ENCODE peak calls at places on chromosomes 2 and 18, in six cellular contexts. Q, A, Z, K, N and S are unnamed samples.

GRCh38 chr2:26246818-26247217 is 2.1 kb downstream of the HADHB start:
- DNase-seq in Z (no peak), Q (no peak), K (no peak), N (peak; percentile 21), A (peak; percentile 36), S (no peak)

GRCh38 chr2:238947920-238948710 is 100.2 kb downstream of the TWIST2 start:
- DNase-seq in Q (peak; percentile 92), K (peak; percentile 45), A (no peak), N (no peak), Z (peak; percentile 28), S (no peak)

GRCh38 chr18:76376668-76377358 is 118.2 kb downstream of the ZNF516 start:
- DNase-seq in K (no peak), A (no peak), Q (no peak), Z (no peak), N (no peak), S (no peak)

GRCh38 chr18:59593291-59593717 is 103.9 kb downstream of the CCBE1 start:
- DNase-seq in A (no peak), N (no peak), Z (no peak), Q (no peak), K (no peak), S (no peak)

GRCh38 chr2:219868635-219869034 is 241.2 kb downstream of the SLC4A3 start:
- DNase-seq in K (no peak), Q (no peak), Z (no peak), A (no peak), N (no peak), S (no peak)

GRCh38 chr2:11998218-11998617 is 251.8 kb downstream of the LPIN1 start:
- DNase-seq in N (peak; percentile 60), A (no peak), K (no peak), Z (no peak), Q (no peak), S (no peak)

GRCh38 chr18:75226301-75226955 is 15.8 kb downstream of the TSHZ1 start:
- DNase-seq in Z (peak; percentile 16), A (peak; percentile 25), N (no peak), Q (no peak), K (no peak), S (no peak)

GRCh38 chr18:31954349-31954748 is 11.4 kb upstream of the TRAPPC8 start:
- DNase-seq in Q (no peak), N (no peak), A (no peak), Z (peak; percentile 79), K (no peak), S (no peak)

GRCh38 chr2:177758591-177759371 is 313.8 kb downstream of the PDE11A start:
- DNase-seq in A (peak; percentile 45), K (peak; percentile 62), Z (peak; percentile 16), N (no peak), Q (peak; percentile 41), S (peak; percentile 56)

GRCh38 chr2:241579281-241579680 is 20.7 kb downstream of the BOK start:
- DNase-seq in Q (no peak), N (no peak), K (no peak), A (no peak), Z (no peak), S (no peak)

GRCh38 chr18:3481696-3482210 is 31.8 kb downstream of the TGIF1 start:
- DNase-seq in A (peak; percentile 76), N (no peak), Q (peak; percentile 35), K (peak; percentile 61), Z (peak; percentile 33), S (no peak)

GRCh38 chr2:32788106-32788505 is 158.6 kb upstream of the LTBP1 start:
- DNase-seq in N (no peak), A (no peak), Z (no peak), K (no peak), Q (no peak), S (no peak)

GRCh38 chr2:215758691-215759090 is 254.7 kb downstream of the MREG start:
- DNase-seq in Q (no peak), N (no peak), Z (no peak), A (no peak), K (no peak), S (no peak)

GRCh38 chr2:207632575-207633492 is 7.6 kb upstream of the METTL21A start:
- DNase-seq in N (no peak), Z (peak; percentile 69), Q (no peak), A (peak; percentile 13), K (no peak), S (no peak)

GRCh38 chr2:120442923-120443571 is 97.1 kb downstream of the INHBB start:
- DNase-seq in K (peak; percentile 94), N (no peak), A (peak; percentile 83), Q (peak; percentile 63), Z (no peak), S (peak; percentile 47)

GRCh38 chr2:239465017-239466001 is 64.5 kb upstream of the HDAC4 start:
- DNase-seq in A (no peak), N (no peak), Q (no peak), K (no peak), Z (no peak), S (no peak)

GRCh38 chr18:9663377-9663776 is 44.7 kb upstream of the RAB31 start:
- DNase-seq in Q (no peak), K (no peak), A (no peak), Z (no peak), N (no peak), S (no peak)

GRCh38 chr18:60549338-60549960 is 176.9 kb upstream of the MC4R start:
- DNase-seq in A (peak; percentile 10), N (no peak), Z (peak; percentile 44), Q (peak; percentile 66), K (no peak), S (peak; percentile 30)

GRCh38 chr2:132701810-132702209 is 31.8 kb upstream of the LYPD1 start:
- DNase-seq in K (no peak), Q (no peak), A (no peak), Z (no peak), N (no peak), S (no peak)

DNA sequence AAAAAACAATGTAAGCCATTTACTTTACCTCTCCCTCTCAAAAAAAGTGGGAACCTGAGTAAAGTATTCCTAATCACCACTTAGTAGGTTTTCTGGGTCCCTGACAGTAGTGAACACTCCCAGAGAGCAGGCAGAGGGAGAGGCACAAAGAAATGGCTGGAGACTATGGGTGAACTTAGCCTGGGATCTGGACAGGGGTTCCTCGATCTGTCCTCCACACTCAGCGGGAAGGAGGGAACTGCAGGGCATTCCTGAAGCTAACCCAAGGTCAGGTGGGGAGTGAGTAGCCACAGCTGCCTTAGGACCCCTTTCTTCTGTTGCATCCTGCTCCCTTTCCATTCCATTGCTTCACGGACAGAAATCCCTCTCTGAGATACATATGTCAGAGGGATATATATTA is 155.3 kb downstream of the TPGS2 start:
- DNase-seq in N (no peak), Q (no peak), Z (no peak), K (no peak), A (no peak), S (no peak)
- TF ChIP-seq ZNF274 in N (no peak), Q (no peak), Z (no peak), K (no peak), A (no peak), S (no peak)

GRCh38 chr2:240480834-240481623 is 45.6 kb downstream of the GPC1 start:
- DNase-seq in K (no peak), A (no peak), Q (no peak), Z (no peak), N (no peak), S (no peak)
- TF ChIP-seq ZNF274 in K (no peak), A (no peak), Q (no peak), Z (no peak), N (no peak), S (no peak)

DNA sequence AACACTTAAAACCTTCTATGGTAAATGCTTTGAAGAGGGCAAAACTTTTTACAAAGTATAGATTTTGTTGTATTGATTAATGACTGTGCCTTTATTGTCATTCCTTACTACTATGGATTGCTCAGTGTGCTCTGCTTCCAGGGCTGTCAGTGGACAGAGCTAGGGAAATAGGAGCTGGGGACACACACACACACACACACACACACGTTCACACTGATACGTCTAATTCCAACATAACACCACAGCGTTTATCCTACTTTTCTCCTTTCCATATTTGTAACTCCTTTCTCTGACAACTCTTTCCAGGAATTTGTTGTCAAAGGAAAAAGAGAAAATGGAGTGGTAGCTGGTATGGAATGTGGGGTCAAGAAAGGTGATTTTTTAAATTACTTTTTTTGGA is 21.8 kb downstream of the WDR7 start:
- DNase-seq in K (no peak), A (no peak), Q (no peak), Z (no peak), N (no peak), S (no peak)
- TF ChIP-seq ZNF274 in K (no peak), A (no peak), Q (no peak), Z (no peak), N (no peak), S (no peak)

GRCh38 chr2:95298471-95299111 is 1.4 kb downstream of the KCNIP3 start:
- DNase-seq in A (no peak), K (no peak), Q (no peak), Z (no peak), N (no peak), S (no peak)

GRCh38 chr2:95297639-95298395 is 670 bp downstream of the KCNIP3 start:
- DNase-seq in K (no peak), N (no peak), A (no peak), Z (no peak), Q (no peak), S (no peak)

GRCh38 chr2:95296036-95296435 is 1.1 kb upstream of the KCNIP3 start:
- DNase-seq in A (no peak), N (no peak), K (no peak), Q (no peak), Z (no peak), S (no peak)

GRCh38 chr2:95295376-95295775 is 1.8 kb upstream of the KCNIP3 start:
- DNase-seq in K (no peak), A (no peak), Z (no peak), Q (no peak), N (no peak), S (no peak)

GRCh38 chr2:95297088-95297487 is at the start of gene KCNIP3:
- DNase-seq in K (no peak), Q (no peak), N (no peak), Z (no peak), A (no peak), S (no peak)
- TF ChIP-seq ZNF274 in K (no peak), Q (no peak), N (no peak), Z (no peak), A (no peak), S (no peak)

DNA sequence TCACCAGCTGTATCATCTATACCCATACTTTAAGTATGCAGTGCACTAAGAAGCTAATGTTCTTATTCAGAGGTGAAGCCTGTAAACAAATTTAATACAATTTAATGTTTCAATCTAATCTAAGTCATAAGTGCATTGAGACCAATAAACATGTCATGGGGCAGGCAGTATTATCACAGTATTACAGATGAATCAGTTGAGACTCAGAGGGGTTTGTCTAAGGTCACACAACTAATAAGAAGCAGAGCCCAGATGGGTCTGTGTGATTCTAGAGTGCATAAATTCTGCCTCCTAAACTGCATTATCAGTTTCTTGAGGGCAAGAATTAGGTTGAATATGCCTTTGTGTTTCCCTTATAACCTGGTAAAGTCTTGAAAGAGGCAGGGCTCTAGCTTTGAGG is 140.9 kb upstream of the RNF152 start:
- DNase-seq in Q (no peak), K (no peak), N (no peak), Z (no peak), A (no peak), S (no peak)
- TF ChIP-seq ZNF274 in Q (no peak), K (no peak), N (no peak), Z (no peak), A (no peak), S (no peak)

GRCh38 chr2:69701100-69701945 is 40.6 kb upstream of the ANXA4 start:
- DNase-seq in K (no peak), Z (no peak), A (no peak), N (no peak), Q (no peak), S (no peak)
- TF ChIP-seq ZNF274 in K (no peak), Z (no peak), A (no peak), N (no peak), Q (no peak), S (no peak)

GRCh38 chr18:50080932-50081560 is 113.9 kb downstream of the MYO5B start:
- DNase-seq in Q (peak; percentile 78), K (no peak), N (no peak), Z (peak; percentile 70), A (no peak), S (no peak)
- TF ChIP-seq ZNF274 in Q (no peak), K (no peak), N (no peak), Z (no peak), A (no peak), S (no peak)